ENCODE peak calls at places on chromosomes 3 and 15, in six cellular contexts. One of them, this sample, is unnamed. For H3K36me3, the result is how much of the 10 kb centered on the place peaks cover.

GRCh38 chr3:194042947-194043346 is 93.0 kb upstream of the HES1 start:
- DNase-seq in esophagus muscularis mucosa: no peak
- DNase-seq in body of pancreas: no peak
- DNase-seq in ovary: no peak
- DNase-seq in IMR-90: peak
- DNase-seq in HCT116: no peak
- DNase-seq in this sample: no peak

GRCh38 chr3:73542127-73542526 is 82.6 kb downstream of the PDZRN3 start:
- DNase-seq in esophagus muscularis mucosa: no peak
- DNase-seq in body of pancreas: peak
- DNase-seq in ovary: no peak
- DNase-seq in IMR-90: no peak
- DNase-seq in HCT116: no peak
- DNase-seq in this sample: no peak

GRCh38 chr3:115862824-115863223 is 239.5 kb downstream of the GAP43 start:
- DNase-seq in esophagus muscularis mucosa: no peak
- DNase-seq in body of pancreas: no peak
- DNase-seq in ovary: no peak
- DNase-seq in IMR-90: no peak
- DNase-seq in HCT116: no peak
- DNase-seq in this sample: no peak

GRCh38 chr3:42264399-42265058 is 1.5 kb downstream of the CCK start:
- DNase-seq in esophagus muscularis mucosa: no peak
- DNase-seq in body of pancreas: peak
- DNase-seq in ovary: no peak
- DNase-seq in IMR-90: peak
- DNase-seq in HCT116: no peak
- DNase-seq in this sample: no peak

GRCh38 chr3:61743686-61744242 is 182.4 kb downstream of the PTPRG start:
- DNase-seq in esophagus muscularis mucosa: no peak
- DNase-seq in body of pancreas: no peak
- DNase-seq in ovary: no peak
- DNase-seq in IMR-90: no peak
- DNase-seq in HCT116: no peak
- DNase-seq in this sample: no peak

GRCh38 chr3:152046280-152046679 is 172.8 kb downstream of the SUCNR1 start:
- DNase-seq in esophagus muscularis mucosa: no peak
- DNase-seq in body of pancreas: no peak
- DNase-seq in ovary: no peak
- DNase-seq in IMR-90: no peak
- DNase-seq in HCT116: no peak
- DNase-seq in this sample: no peak

GRCh38 chr3:27681249-27681748 is 40.8 kb downstream of the EOMES start:
- DNase-seq in esophagus muscularis mucosa: no peak
- DNase-seq in body of pancreas: no peak
- DNase-seq in ovary: peak
- DNase-seq in IMR-90: peak
- DNase-seq in HCT116: peak
- DNase-seq in this sample: no peak

GRCh38 chr15:65175511-65175910 is 9.6 kb downstream of the CLPX start:
- DNase-seq in esophagus muscularis mucosa: no peak
- DNase-seq in body of pancreas: no peak
- DNase-seq in ovary: no peak
- DNase-seq in IMR-90: no peak
- DNase-seq in HCT116: no peak
- DNase-seq in this sample: no peak

GRCh38 chr15:51969728-51970127 is 1.9 kb downstream of the LEO1 start:
- DNase-seq in esophagus muscularis mucosa: no peak
- DNase-seq in body of pancreas: no peak
- DNase-seq in ovary: no peak
- DNase-seq in IMR-90: peak
- DNase-seq in HCT116: no peak
- DNase-seq in this sample: no peak

GRCh38 chr3:193775421-193776077 is 182.5 kb downstream of the OPA1 start:
- DNase-seq in esophagus muscularis mucosa: no peak
- DNase-seq in body of pancreas: no peak
- DNase-seq in ovary: no peak
- DNase-seq in IMR-90: no peak
- DNase-seq in HCT116: no peak
- DNase-seq in this sample: no peak

GRCh38 chr3:72319202-72320095 is 528.8 kb downstream of the SHQ1 start:
- DNase-seq in esophagus muscularis mucosa: no peak
- DNase-seq in body of pancreas: no peak
- DNase-seq in ovary: no peak
- DNase-seq in IMR-90: peak
- DNase-seq in HCT116: no peak
- DNase-seq in this sample: no peak

GRCh38 chr3:162166543-162166942 is 669.9 kb downstream of the OTOL1 start:
- DNase-seq in esophagus muscularis mucosa: no peak
- DNase-seq in body of pancreas: no peak
- DNase-seq in ovary: no peak
- DNase-seq in IMR-90: peak
- DNase-seq in HCT116: no peak
- DNase-seq in this sample: no peak

GRCh38 chr3:150069158-150069536 is 98.5 kb upstream of the PFN2 start:
- DNase-seq in esophagus muscularis mucosa: peak
- DNase-seq in body of pancreas: no peak
- DNase-seq in ovary: no peak
- DNase-seq in IMR-90: peak
- DNase-seq in HCT116: no peak
- DNase-seq in this sample: no peak

GRCh38 chr3:66476852-66477381 is 23.9 kb downstream of the LRIG1 start:
- DNase-seq in esophagus muscularis mucosa: no peak
- DNase-seq in body of pancreas: no peak
- DNase-seq in ovary: no peak
- DNase-seq in IMR-90: no peak
- DNase-seq in HCT116: no peak
- DNase-seq in this sample: no peak

GRCh38 chr15:100765458-100766224 is 114.0 kb upstream of the ALDH1A3 start:
- DNase-seq in esophagus muscularis mucosa: peak
- DNase-seq in body of pancreas: peak
- DNase-seq in ovary: peak
- DNase-seq in IMR-90: no peak
- DNase-seq in HCT116: no peak
- DNase-seq in this sample: no peak

GRCh38 chr15:83694538-83694937 is 40.6 kb downstream of the ADAMTSL3 start:
- DNase-seq in esophagus muscularis mucosa: no peak
- DNase-seq in body of pancreas: no peak
- DNase-seq in ovary: no peak
- DNase-seq in IMR-90: no peak
- DNase-seq in HCT116: no peak
- DNase-seq in this sample: no peak

GRCh38 chr3:187742351-187743171 is 2.7 kb downstream of the BCL6 start:
- DNase-seq in esophagus muscularis mucosa: no peak
- DNase-seq in body of pancreas: peak
- DNase-seq in ovary: no peak
- DNase-seq in IMR-90: peak
- DNase-seq in HCT116: no peak
- DNase-seq in this sample: peak

GRCh38 chr3:65672876-65673815 is 365.6 kb downstream of the MAGI1 start:
- DNase-seq in esophagus muscularis mucosa: no peak
- DNase-seq in body of pancreas: peak
- DNase-seq in ovary: peak
- DNase-seq in IMR-90: peak
- DNase-seq in HCT116: peak
- DNase-seq in this sample: peak

GRCh38 chr15:40246496-40247275 is 7.8 kb downstream of the PAK6 start:
- DNase-seq in esophagus muscularis mucosa: no peak
- DNase-seq in body of pancreas: no peak
- DNase-seq in ovary: no peak
- DNase-seq in IMR-90: no peak
- DNase-seq in HCT116: no peak
- DNase-seq in this sample: no peak

GRCh38 chr3:128505771-128506170 is 12.8 kb upstream of the GATA2 start:
- DNase-seq in esophagus muscularis mucosa: no peak
- DNase-seq in body of pancreas: no peak
- DNase-seq in ovary: no peak
- DNase-seq in IMR-90: no peak
- DNase-seq in HCT116: no peak
- DNase-seq in this sample: no peak

GRCh38 chr15:99454941-99455795 is 110.6 kb upstream of the MEF2A start:
- DNase-seq in esophagus muscularis mucosa: peak
- DNase-seq in body of pancreas: peak
- DNase-seq in ovary: peak
- DNase-seq in IMR-90: peak
- DNase-seq in HCT116: peak
- DNase-seq in this sample: peak

GRCh38 chr3:150247456-150247855 is 160.6 kb upstream of the TSC22D2 start:
- DNase-seq in esophagus muscularis mucosa: no peak
- DNase-seq in body of pancreas: no peak
- DNase-seq in ovary: no peak
- DNase-seq in IMR-90: no peak
- DNase-seq in HCT116: no peak
- DNase-seq in this sample: no peak

GRCh38 chr15:79349526-79349925 is 38.6 kb downstream of the TMED3 start:
- DNase-seq in esophagus muscularis mucosa: no peak
- DNase-seq in body of pancreas: no peak
- DNase-seq in ovary: no peak
- DNase-seq in IMR-90: no peak
- DNase-seq in HCT116: no peak
- DNase-seq in this sample: no peak

GRCh38 chr3:194009019-194009418 is 126.9 kb upstream of the HES1 start:
- DNase-seq in esophagus muscularis mucosa: no peak
- DNase-seq in body of pancreas: no peak
- DNase-seq in ovary: no peak
- DNase-seq in IMR-90: no peak
- DNase-seq in HCT116: no peak
- DNase-seq in this sample: no peak

GRCh38 chr15:63104727-63105126 is 16.9 kb upstream of the LACTB start:
- DNase-seq in esophagus muscularis mucosa: no peak
- DNase-seq in body of pancreas: no peak
- DNase-seq in ovary: no peak
- DNase-seq in IMR-90: peak
- DNase-seq in HCT116: no peak
- DNase-seq in this sample: no peak

GRCh38 chr15:63371297-63371918 is 10.2 kb downstream of the CA12 start:
- DNase-seq in esophagus muscularis mucosa: no peak
- DNase-seq in body of pancreas: no peak
- DNase-seq in ovary: no peak
- DNase-seq in IMR-90: peak
- DNase-seq in HCT116: no peak
- DNase-seq in this sample: peak

GRCh38 chr15:63070681-63071129 is 28.2 kb downstream of the TPM1 start:
- DNase-seq in esophagus muscularis mucosa: no peak
- DNase-seq in body of pancreas: no peak
- DNase-seq in ovary: no peak
- DNase-seq in IMR-90: no peak
- DNase-seq in HCT116: no peak
- DNase-seq in this sample: no peak

GRCh38 chr3:133925960-133926735 is 30.5 kb upstream of the RAB6B start:
- DNase-seq in esophagus muscularis mucosa: peak
- DNase-seq in body of pancreas: no peak
- DNase-seq in ovary: no peak
- DNase-seq in IMR-90: no peak
- DNase-seq in HCT116: no peak
- DNase-seq in this sample: no peak

GRCh38 chr15:84741151-84741550 is 7.2 kb upstream of the ZNF592 start:
- DNase-seq in esophagus muscularis mucosa: no peak
- DNase-seq in body of pancreas: no peak
- DNase-seq in ovary: no peak
- DNase-seq in IMR-90: no peak
- DNase-seq in HCT116: no peak
- DNase-seq in this sample: no peak
- TF ChIP-seq POLR2A in esophagus muscularis mucosa: no peak
- TF ChIP-seq POLR2A in body of pancreas: no peak
- TF ChIP-seq POLR2A in ovary: no peak
- TF ChIP-seq POLR2A in IMR-90: no peak
- TF ChIP-seq POLR2A in HCT116: no peak
- TF ChIP-seq POLR2A in this sample: no peak

GRCh38 chr15:88269371-88270062 is 13.0 kb upstream of the NTRK3 start:
- DNase-seq in esophagus muscularis mucosa: no peak
- DNase-seq in body of pancreas: no peak
- DNase-seq in ovary: no peak
- DNase-seq in IMR-90: no peak
- DNase-seq in HCT116: no peak
- DNase-seq in this sample: no peak
- H3K4me3 ChIP-seq in esophagus muscularis mucosa: no peak
- H3K4me3 ChIP-seq in body of pancreas: no peak
- H3K4me3 ChIP-seq in ovary: no peak
- H3K4me3 ChIP-seq in IMR-90: no peak
- H3K4me3 ChIP-seq in HCT116: no peak
- H3K4me3 ChIP-seq in this sample: no peak

GRCh38 chr3:58134468-58134867 is 76.3 kb downstream of the DNASE1L3 start:
- DNase-seq in esophagus muscularis mucosa: no peak
- DNase-seq in body of pancreas: no peak
- DNase-seq in ovary: no peak
- DNase-seq in IMR-90: no peak
- DNase-seq in HCT116: no peak
- DNase-seq in this sample: no peak

GRCh38 chr3:58131101-58131500 is 79.7 kb downstream of the DNASE1L3 start:
- DNase-seq in esophagus muscularis mucosa: no peak
- DNase-seq in body of pancreas: no peak
- DNase-seq in ovary: no peak
- DNase-seq in IMR-90: no peak
- DNase-seq in HCT116: no peak
- DNase-seq in this sample: no peak

GRCh38 chr3:58135712-58136543 is 74.8 kb downstream of the DNASE1L3 start:
- DNase-seq in esophagus muscularis mucosa: no peak
- DNase-seq in body of pancreas: no peak
- DNase-seq in ovary: no peak
- DNase-seq in IMR-90: no peak
- DNase-seq in HCT116: no peak
- DNase-seq in this sample: no peak

GRCh38 chr3:58130591-58130990 is 80.2 kb downstream of the DNASE1L3 start:
- DNase-seq in esophagus muscularis mucosa: no peak
- DNase-seq in body of pancreas: no peak
- DNase-seq in ovary: no peak
- DNase-seq in IMR-90: no peak
- DNase-seq in HCT116: no peak
- DNase-seq in this sample: no peak

DNA sequence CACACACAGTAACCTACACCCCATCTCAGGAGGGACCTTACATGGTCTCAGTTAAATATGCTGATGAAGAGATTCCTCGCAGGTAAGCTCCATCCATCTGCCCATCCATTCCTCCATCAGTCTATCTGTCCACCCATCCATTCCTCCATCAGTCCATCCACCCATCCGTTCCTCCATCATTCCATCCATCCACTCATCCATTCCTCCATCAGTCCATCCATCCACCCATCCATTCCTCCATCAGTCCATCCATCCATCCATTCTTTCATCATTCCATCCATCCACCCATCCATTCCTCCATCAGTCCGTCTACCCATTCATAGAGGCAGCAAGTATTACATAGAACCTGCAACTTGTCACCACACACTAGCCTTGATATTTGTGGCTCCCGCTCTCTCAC is 77.9 kb downstream of the DNASE1L3 start:
- DNase-seq in esophagus muscularis mucosa: no peak
- DNase-seq in body of pancreas: no peak
- DNase-seq in ovary: no peak
- DNase-seq in IMR-90: no peak
- DNase-seq in HCT116: no peak
- DNase-seq in this sample: no peak
- H3K36me3 ChIP-seq in esophagus muscularis mucosa: half or more
- H3K36me3 ChIP-seq in body of pancreas: under half
- H3K36me3 ChIP-seq in ovary: under half
- H3K36me3 ChIP-seq in IMR-90: half or more
- H3K36me3 ChIP-seq in HCT116: under half
- H3K36me3 ChIP-seq in this sample: under half

GRCh38 chr3:113531826-113532697 is at the start of gene SIDT1:
- DNase-seq in esophagus muscularis mucosa: no peak
- DNase-seq in body of pancreas: peak
- DNase-seq in ovary: no peak
- DNase-seq in IMR-90: no peak
- DNase-seq in HCT116: no peak
- DNase-seq in this sample: no peak
- TF ChIP-seq POLR2A in esophagus muscularis mucosa: no peak
- TF ChIP-seq POLR2A in body of pancreas: peak
- TF ChIP-seq POLR2A in ovary: no peak
- TF ChIP-seq POLR2A in IMR-90: no peak
- TF ChIP-seq POLR2A in HCT116: no peak
- TF ChIP-seq POLR2A in this sample: no peak

GRCh38 chr3:46882377-46883015 is 5.0 kb downstream of the PTH1R start:
- DNase-seq in esophagus muscularis mucosa: no peak
- DNase-seq in body of pancreas: no peak
- DNase-seq in ovary: peak
- DNase-seq in IMR-90: no peak
- DNase-seq in HCT116: no peak
- DNase-seq in this sample: peak
- H3K4me3 ChIP-seq in esophagus muscularis mucosa: peak
- H3K4me3 ChIP-seq in body of pancreas: no peak
- H3K4me3 ChIP-seq in ovary: peak
- H3K4me3 ChIP-seq in IMR-90: peak
- H3K4me3 ChIP-seq in HCT116: no peak
- H3K4me3 ChIP-seq in this sample: peak

This sample was measured in uterus.